ENCODE peak calls at places on chromosomes 7 and 10, in five cellular contexts. J is coronary artery, W is H9, B is MM.1S, N is right lobe of liver. T is an unnamed sample.
A peak's percentile ranks its signal among the peaks of the same experiment; 100 is the strongest.

GRCh38 chr10:92972066-92972870 is 88.3 kb upstream of the CYP26C1 start:
- DNase-seq in N (no peak), B (no peak), W (no peak), J (no peak), T (no peak)

GRCh38 chr10:59585046-59585700 is 124.5 kb downstream of the SLC16A9 start:
- DNase-seq in J (no peak), B (no peak), W (no peak), N (no peak), T (no peak)

GRCh38 chr10:3126249-3126648 is 46.3 kb downstream of the PITRM1 start:
- DNase-seq in B (no peak), N (no peak), W (no peak), J (no peak), T (no peak)

GRCh38 chr7:104906546-104906945 is 107.5 kb upstream of the KMT2E start:
- DNase-seq in N (no peak), W (no peak), B (no peak), J (no peak), T (no peak)

GRCh38 chr7:101602484-101603241 is 26.4 kb downstream of the MYL10 start:
- DNase-seq in J (peak; percentile 83), N (peak; percentile 75), W (peak; percentile 93), B (peak; percentile 61), T (no peak)

GRCh38 chr10:17062009-17062408 is 67.6 kb downstream of the CUBN start:
- DNase-seq in W (no peak), J (no peak), N (no peak), B (no peak), T (no peak)

GRCh38 chr10:121152033-121152432 is 300.9 kb downstream of the WDR11 start:
- DNase-seq in J (no peak), N (no peak), W (peak; percentile 52), B (no peak), T (no peak)

GRCh38 chr7:47266799-47267198 is 315.1 kb downstream of the TNS3 start:
- DNase-seq in B (no peak), J (no peak), W (no peak), N (peak; percentile 59), T (no peak)

GRCh38 chr7:41573017-41573416 is 129.9 kb downstream of the INHBA start:
- DNase-seq in B (no peak), N (no peak), W (no peak), J (no peak), T (no peak)

GRCh38 chr10:113415246-113415645 is 137.6 kb upstream of the HABP2 start:
- DNase-seq in N (no peak), B (no peak), J (no peak), W (no peak), T (no peak)

GRCh38 chr10:22931948-22932347 is 4.1 kb downstream of the ARMC3 start:
- DNase-seq in W (no peak), N (no peak), J (no peak), B (no peak), T (no peak)

GRCh38 chr7:81819861-81820260 is 50.0 kb upstream of the HGF start:
- DNase-seq in B (no peak), J (no peak), N (no peak), W (no peak), T (no peak)

GRCh38 chr10:21161647-21162046 is 264.5 kb upstream of the NEBL start:
- DNase-seq in B (no peak), J (no peak), N (no peak), W (no peak), T (no peak)

GRCh38 chr10:93751832-93752231 is 5.9 kb upstream of the LGI1 start:
- DNase-seq in N (no peak), B (no peak), W (peak; percentile 65), J (no peak), T (no peak)

GRCh38 chr10:59704644-59705043 is 5.0 kb downstream of the SLC16A9 start:
- DNase-seq in B (no peak), N (no peak), W (no peak), J (no peak), T (no peak)

GRCh38 chr7:22001345-22002004 is 55.8 kb upstream of the CDCA7L start:
- DNase-seq in J (no peak), N (no peak), W (no peak), B (peak; percentile 64), T (no peak)

GRCh38 chr10:86958109-86958830 is at the start of gene SNCG:
- DNase-seq in B (no peak), W (peak; percentile 48), N (no peak), J (peak; percentile 71), T (no peak)

GRCh38 chr7:112080974-112081373 is 125.2 kb downstream of the DOCK4 start:
- DNase-seq in J (no peak), B (peak; percentile 59), W (no peak), N (no peak), T (peak; percentile 67)

GRCh38 chr10:131193923-131194322 is 117.6 kb downstream of the TCERG1L start:
- DNase-seq in B (no peak), W (peak; percentile 15), N (no peak), J (peak; percentile 56), T (peak; percentile 19)

GRCh38 chr10:102616071-102616770 is 28.1 kb upstream of the TRIM8 start:
- DNase-seq in B (no peak), W (no peak), J (no peak), N (no peak), T (no peak)

GRCh38 chr7:27099224-27099838 is 3.2 kb downstream of the HOXA2 start:
- DNase-seq in J (no peak), W (no peak), B (no peak), N (no peak), T (no peak)

GRCh38 chr10:62115842-62116241 is 152.8 kb downstream of the RTKN2 start:
- DNase-seq in J (no peak), N (no peak), B (no peak), W (no peak), T (no peak)

GRCh38 chr10:18136056-18136916 is 3.9 kb upstream of the CACNB2 start:
- DNase-seq in W (no peak), J (no peak), B (no peak), N (no peak), T (no peak)

GRCh38 chr7:146176790-146177189 is 60.2 kb downstream of the CNTNAP2 start:
- DNase-seq in J (no peak), N (no peak), B (no peak), W (no peak), T (no peak)

GRCh38 chr7:146175716-146176115 is 59.1 kb downstream of the CNTNAP2 start:
- DNase-seq in J (no peak), W (no peak), N (no peak), B (no peak), T (no peak)

GRCh38 chr7:146172112-146172511 is 55.5 kb downstream of the CNTNAP2 start:
- DNase-seq in B (peak; percentile 7), J (no peak), W (no peak), N (no peak), T (no peak)
- TF ChIP-seq CTCF in B (no peak), J (no peak), W (peak; percentile 55), N (no peak), T (no peak)

GRCh38 chr7:51187941-51188340 is 128.7 kb downstream of the COBL start:
- DNase-seq in W (peak; percentile 88), B (no peak), N (no peak), J (no peak), T (no peak)
- TF ChIP-seq CTCF in W (peak; percentile 84), B (no peak), N (no peak), J (no peak), T (no peak)

GRCh38 chr7:90692396-90692795 is 96.3 kb downstream of the CDK14 start:
- DNase-seq in J (no peak), W (no peak), N (no peak), B (no peak), T (no peak)

GRCh38 chr7:90689256-90689655 is 93.1 kb downstream of the CDK14 start:
- DNase-seq in J (no peak), N (no peak), B (no peak), W (no peak), T (no peak)

GRCh38 chr7:90693939-90694338 is 97.8 kb downstream of the CDK14 start:
- DNase-seq in J (no peak), W (no peak), N (no peak), B (no peak), T (no peak)

GRCh38 chr7:90690159-90690858 is 94.2 kb downstream of the CDK14 start:
- DNase-seq in B (no peak), N (no peak), J (no peak), W (no peak), T (no peak)

DNA sequence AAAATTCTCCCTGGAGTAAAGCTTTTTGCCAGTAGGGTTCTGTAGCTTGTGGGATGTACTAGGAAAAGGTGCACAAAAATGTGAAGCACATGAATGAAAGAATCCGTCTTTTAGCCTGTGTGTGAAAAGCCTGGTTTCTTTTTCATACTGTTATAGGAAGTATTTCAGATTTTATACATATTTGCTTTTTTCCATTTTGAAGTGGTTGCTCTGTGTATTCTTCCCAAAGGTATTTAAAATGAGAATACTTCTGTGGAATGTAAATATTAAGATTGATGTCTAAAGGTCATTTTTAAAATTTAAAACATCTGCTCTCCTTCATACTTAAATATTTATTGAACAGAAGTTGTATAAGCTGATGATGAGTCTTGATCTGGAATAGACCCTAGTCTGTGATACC is 96.8 kb downstream of the CDK14 start:
- DNase-seq in N (no peak), B (no peak), J (no peak), W (no peak), T (no peak)
- TF ChIP-seq CTCF in N (no peak), B (no peak), J (no peak), W (no peak), T (no peak)

GRCh38 chr10:48439581-48440041 is 133.1 kb downstream of the MAPK8 start:
- DNase-seq in N (no peak), W (peak; percentile 27), J (peak; percentile 57), B (no peak), T (no peak)
- TF ChIP-seq CTCF in N (no peak), W (no peak), J (no peak), B (no peak), T (no peak)

DNA sequence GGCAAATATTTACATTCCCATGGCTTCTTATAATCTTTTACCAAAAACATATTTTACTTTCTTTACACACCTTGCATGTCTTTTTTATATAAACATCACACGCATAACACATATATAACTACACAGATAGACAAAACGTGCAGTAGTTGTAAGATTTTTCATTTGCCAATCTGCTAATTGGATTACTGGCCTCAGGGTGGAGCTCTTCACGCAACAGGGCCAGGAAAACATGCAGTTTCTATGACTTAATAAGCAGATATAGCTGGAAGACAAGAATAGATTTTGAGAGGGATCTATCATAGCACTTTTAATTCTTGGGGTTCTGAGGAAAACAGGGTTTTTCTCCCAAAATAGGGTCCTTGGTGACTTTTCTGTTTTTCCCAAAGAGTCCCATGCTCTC is 12.7 kb downstream of the ACADSB start:
- DNase-seq in B (no peak), W (no peak), N (no peak), J (no peak), T (no peak)
- TF ChIP-seq CTCF in B (peak; percentile 41), W (peak; percentile 60), N (peak; percentile 63), J (no peak), T (no peak)

GRCh38 chr7:142445019-142445686 is 187.3 kb upstream of the PRSS58 start:
- DNase-seq in J (no peak), B (peak; percentile 78), N (no peak), W (peak; percentile 75), T (no peak)
- TF ChIP-seq CTCF in J (no peak), B (peak; percentile 78), N (no peak), W (peak; percentile 84), T (no peak)

T was measured in ascending aorta.